ENCODE peak calls at places on chromosomes 7 and 10, in four cellular contexts. K is activated effector memory CD4-positive, alpha-beta T cell treated with anti-CD3 and anti-CD28 coated beads, Interleukin-2, amount 50 U/mL, for 16 hours; N is Caki2; I is fibroblast of lung. J is an unnamed sample.

GRCh38 chr7:22269963-22270362 is 87.0 kb downstream of the RAPGEF5 start:
- DNase-seq in K (no peak), N (no peak), I (no peak), J (no peak)

GRCh38 chr7:37320140-37320839 is 128.4 kb downstream of the ELMO1 start:
- DNase-seq in K (no peak), N (peak), I (no peak), J (no peak)

GRCh38 chr7:131255242-131255641 is 72.4 kb upstream of the MKLN1 start:
- DNase-seq in K (no peak), N (no peak), I (no peak), J (no peak)

GRCh38 chr7:105878746-105879605 is 2.6 kb upstream of the ATXN7L1 start:
- DNase-seq in K (no peak), N (no peak), I (no peak), J (no peak)

GRCh38 chr10:58209669-58210068 is 58.0 kb downstream of the IPMK start:
- DNase-seq in K (no peak), N (no peak), I (peak), J (no peak)

GRCh38 chr7:37352974-37353948 is 95.4 kb downstream of the ELMO1 start:
- DNase-seq in K (peak), N (no peak), I (no peak), J (no peak)

GRCh38 chr7:81801532-81801931 is 31.7 kb upstream of the HGF start:
- DNase-seq in K (no peak), N (no peak), I (no peak), J (no peak)

GRCh38 chr7:124192885-124193284 is 160.0 kb upstream of the TMEM229A start:
- DNase-seq in K (no peak), N (no peak), I (no peak), J (no peak)

GRCh38 chr7:130208511-130208910 is 851 bp downstream of the SSMEM1 start:
- DNase-seq in K (no peak), N (no peak), I (no peak), J (no peak)

GRCh38 chr7:77684030-77684429 is 12.2 kb upstream of the RSBN1L start:
- DNase-seq in K (no peak), N (no peak), I (peak), J (no peak)

GRCh38 chr10:48332166-48332870 is 25.8 kb downstream of the MAPK8 start:
- DNase-seq in K (no peak), N (no peak), I (no peak), J (no peak)

GRCh38 chr10:99850041-99850766 is 67.8 kb downstream of the ABCC2 start:
- DNase-seq in K (no peak), N (no peak), I (no peak), J (no peak)

GRCh38 chr10:133336131-133337078 is at the start of gene CALY:
- DNase-seq in K (peak), N (no peak), I (no peak), J (no peak)

GRCh38 chr7:130493275-130493868 is 1.5 kb downstream of the MEST start:
- DNase-seq in K (no peak), N (no peak), I (peak), J (no peak)

GRCh38 chr10:18625906-18626305 is 25.5 kb downstream of the NSUN6 start:
- DNase-seq in K (no peak), N (no peak), I (no peak), J (no peak)

GRCh38 chr10:110657968-110658691 is 14.0 kb downstream of the RBM20 start:
- DNase-seq in K (no peak), N (peak), I (no peak), J (no peak)

GRCh38 chr7:29377718-29378117 is 183.1 kb downstream of the CHN2 start:
- DNase-seq in K (no peak), N (no peak), I (no peak), J (no peak)

GRCh38 chr7:140640727-140641531 is at the start of gene DENND2A:
- DNase-seq in K (peak), N (no peak), I (peak), J (peak)

GRCh38 chr10:69090687-69091450 is 3.0 kb downstream of the SRGN start:
- DNase-seq in K (no peak), N (peak), I (no peak), J (no peak)

GRCh38 chr10:104045151-104046089 is 40.3 kb downstream of the COL17A1 start:
- DNase-seq in K (no peak), N (peak), I (peak), J (no peak)

GRCh38 chr7:147419001-147419400 is 1171.6 kb upstream of the C7orf33 start:
- DNase-seq in K (no peak), N (no peak), I (no peak), J (no peak)

GRCh38 chr7:972670-973309 is 2.6 kb downstream of the COX19 start:
- DNase-seq in K (no peak), N (no peak), I (no peak), J (no peak)

GRCh38 chr7:10022957-10023356 is 950.7 kb upstream of the PHF14 start:
- DNase-seq in K (no peak), N (peak), I (peak), J (no peak)

GRCh38 chr7:55569797-55570196 is 2.5 kb downstream of the VOPP1 start:
- DNase-seq in K (peak), N (no peak), I (no peak), J (no peak)

GRCh38 chr7:13017325-13017853 is 330.0 kb downstream of the ARL4A start:
- DNase-seq in K (no peak), N (peak), I (peak), J (no peak)

GRCh38 chr7:112500619-112501018 is 19.8 kb downstream of the LSMEM1 start:
- DNase-seq in K (no peak), N (no peak), I (no peak), J (no peak)

GRCh38 chr7:84422790-84423189 is 228.2 kb upstream of the SEMA3A start:
- DNase-seq in K (no peak), N (no peak), I (peak), J (no peak)

GRCh38 chr7:144027070-144027469 is 21.7 kb upstream of the OR2A5 start:
- DNase-seq in K (no peak), N (no peak), I (peak), J (no peak)

GRCh38 chr10:59434463-59435326 is 72.3 kb upstream of the FAM13C start:
- DNase-seq in K (no peak), N (no peak), I (peak), J (no peak)

GRCh38 chr10:27679369-27679897 is 66.2 kb downstream of the MKX start:
- DNase-seq in K (no peak), N (no peak), I (no peak), J (no peak)

GRCh38 chr7:116670409-116671036 is 1.5 kb upstream of the MET start:
- DNase-seq in K (no peak), N (no peak), I (peak), J (no peak)

GRCh38 chr7:145478551-145478950 is 638.0 kb upstream of the CNTNAP2 start:
- DNase-seq in K (no peak), N (no peak), I (no peak), J (no peak)

GRCh38 chr7:1127001-1127400 is 33.0 kb downstream of the ZFAND2A start:
- DNase-seq in K (peak), N (no peak), I (no peak), J (no peak)

GRCh38 chr7:113582471-113582870 is 336.3 kb downstream of the PPP1R3A start:
- DNase-seq in K (no peak), N (no peak), I (peak), J (no peak)

GRCh38 chr7:99339595-99339994 is 13.9 kb downstream of the ARPC1A start:
- DNase-seq in K (no peak), N (no peak), I (no peak), J (no peak)